ENCODE peak calls at places on chromosomes 11 and 22, in eight cellular contexts. Z is dorsolateral prefrontal cortex, L is osteoblast, S is colonic mucosa, K is neural progenitor cell, C is spleen, T is testis, W is hepatocyte. P is an unnamed sample.

GRCh38 chr11:110311783-110312578 is 15.6 kb upstream of the RDX start:
- DNase-seq in Z (no peak), L (peak), S (no peak), K (no peak), C (no peak), T (no peak), W (no peak), P (no peak)

GRCh38 chr22:41048791-41049717 is 43.3 kb upstream of the EP300 start:
- DNase-seq in Z (no peak), L (peak), S (peak), K (peak), C (peak), T (peak), W (peak), P (peak)

GRCh38 chr11:111331711-111332479 is 33.5 kb downstream of the POU2AF3 start:
- DNase-seq in Z (no peak), L (no peak), S (no peak), K (no peak), C (no peak), T (no peak), W (no peak), P (no peak)

GRCh38 chr11:35994421-35994820 is 50.6 kb downstream of the LDLRAD3 start:
- DNase-seq in Z (no peak), L (no peak), S (no peak), K (no peak), C (no peak), T (no peak), W (no peak), P (no peak)

GRCh38 chr11:1559103-1559951 is 12.7 kb downstream of the DUSP8 start:
- DNase-seq in Z (peak), L (peak), S (peak), K (peak), C (peak), T (peak), W (peak), P (peak)

GRCh38 chr11:69854719-69855118 is 35.5 kb upstream of the FGF3 start:
- DNase-seq in Z (no peak), L (no peak), S (no peak), K (no peak), C (no peak), T (no peak), W (no peak), P (no peak)

GRCh38 chr11:35089724-35090505 is 49.1 kb upstream of the CD44 start:
- DNase-seq in Z (no peak), L (no peak), S (no peak), K (no peak), C (no peak), T (no peak), W (no peak), P (no peak)

GRCh38 chr11:93741882-93742226 is 382 bp downstream of the C11orf54 start:
- DNase-seq in Z (no peak), L (peak), S (peak), K (peak), C (no peak), T (no peak), W (peak), P (no peak)

GRCh38 chr11:128300785-128301184 is 286.6 kb downstream of the ETS1 start:
- DNase-seq in Z (no peak), L (no peak), S (no peak), K (no peak), C (no peak), T (no peak), W (no peak), P (no peak)

GRCh38 chr11:128303383-128303782 is 284.0 kb downstream of the ETS1 start:
- DNase-seq in Z (no peak), L (no peak), S (no peak), K (no peak), C (no peak), T (no peak), W (no peak), P (no peak)

GRCh38 chr11:128305588-128305987 is 281.8 kb downstream of the ETS1 start:
- DNase-seq in Z (no peak), L (no peak), S (no peak), K (no peak), C (no peak), T (no peak), W (no peak), P (no peak)

GRCh38 chr11:128304666-128305485 is 282.5 kb downstream of the ETS1 start:
- DNase-seq in Z (no peak), L (no peak), S (no peak), K (no peak), C (no peak), T (no peak), W (no peak), P (no peak)

GRCh38 chr11:128302425-128303186 is 284.8 kb downstream of the ETS1 start:
- DNase-seq in Z (no peak), L (no peak), S (no peak), K (no peak), C (no peak), T (no peak), W (no peak), P (no peak)
- TF ChIP-seq CTCF in Z (no peak), L (no peak), S (no peak), K (no peak), C (no peak), T (no peak), W (no peak), P (no peak)

DNA sequence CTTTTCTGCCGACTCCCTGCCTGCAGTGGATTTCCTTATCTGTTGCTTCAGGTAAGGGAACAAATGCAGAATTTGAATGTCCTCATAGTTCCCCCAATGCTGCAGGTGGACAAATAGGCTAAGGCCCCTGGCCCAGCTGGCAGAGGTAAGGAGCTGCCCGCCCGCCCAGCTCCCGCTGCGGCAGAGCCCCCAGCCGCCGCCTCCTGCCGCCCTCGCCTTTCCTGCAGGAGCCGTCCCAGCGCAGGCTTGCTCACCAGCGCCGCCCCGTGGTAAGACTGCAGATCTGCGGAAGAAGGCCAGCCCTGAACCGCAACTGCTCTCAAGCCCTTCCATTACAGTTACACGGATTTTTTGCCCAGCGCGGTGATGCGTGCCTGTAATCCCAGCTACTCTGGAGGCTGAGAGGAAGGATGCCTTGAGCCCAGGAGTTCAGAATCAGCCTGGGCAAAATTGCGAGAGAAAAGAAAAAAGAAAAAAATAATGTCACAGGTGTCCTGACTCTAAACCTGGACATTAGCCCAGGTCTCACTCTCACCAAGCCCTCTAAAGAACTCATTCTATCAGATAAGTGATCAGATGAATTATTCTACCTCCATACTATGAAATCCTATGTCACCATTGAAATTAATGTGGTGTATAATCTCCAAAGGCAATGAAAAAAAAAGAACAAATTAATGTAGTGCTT is 51.2 kb upstream of the EMID1 start:
- DNase-seq in Z (peak), L (peak), S (peak), K (peak), C (peak), T (peak), W (peak), P (peak)
- H3K4me3 ChIP-seq in Z (peak), L (peak), S (no peak), K (no peak), C (no peak), T (no peak), W (no peak), P (no peak)

DNA sequence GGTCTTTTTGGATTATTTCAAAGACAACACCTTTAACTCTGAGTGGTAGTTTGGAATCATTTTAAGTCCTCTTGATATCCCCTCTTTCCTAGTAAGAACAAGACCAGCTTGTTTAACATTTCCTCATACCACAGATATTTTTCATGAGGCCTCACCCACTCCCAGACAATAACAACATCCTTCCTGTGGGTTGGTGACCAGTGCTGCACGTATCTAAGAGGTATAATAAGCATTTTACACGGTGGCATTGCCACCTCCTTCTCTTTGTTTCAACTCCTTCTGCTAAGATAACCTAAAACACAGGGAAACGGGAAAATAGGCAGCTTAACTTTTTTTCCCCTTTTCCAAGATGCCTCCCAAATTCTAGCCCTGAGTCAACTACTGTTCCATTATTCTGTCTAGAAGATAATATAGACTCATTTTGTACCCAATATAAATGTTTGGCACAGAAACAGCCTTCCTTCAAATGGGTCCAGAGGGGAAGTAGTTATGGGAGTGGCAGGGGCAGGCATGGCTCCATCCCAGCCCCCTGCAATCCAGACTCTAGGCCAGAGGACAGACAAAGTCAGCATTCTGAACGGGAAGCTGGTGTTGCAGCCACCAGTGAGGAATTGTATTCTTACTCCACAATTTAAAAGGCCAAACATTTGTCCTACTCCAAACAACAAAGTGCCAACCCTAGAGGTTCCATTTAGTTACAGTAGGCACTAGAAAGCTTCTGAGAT is 28.5 kb downstream of the MAML2 start:
- DNase-seq in Z (no peak), L (no peak), S (peak), K (no peak), C (no peak), T (no peak), W (no peak), P (no peak)
- H3K27ac ChIP-seq in Z (peak), L (peak), S (peak), K (no peak), C (peak), T (peak), W (peak), P (peak)

GRCh38 chr11:102368472-102368871 is 21.5 kb downstream of the BIRC2 start:
- DNase-seq in Z (no peak), L (no peak), S (no peak), K (no peak), C (no peak), T (no peak), W (no peak), P (no peak)

GRCh38 chr11:102364991-102365390 is 18.0 kb downstream of the BIRC2 start:
- DNase-seq in Z (no peak), L (no peak), S (no peak), K (no peak), C (no peak), T (no peak), W (no peak), P (no peak)

DNA sequence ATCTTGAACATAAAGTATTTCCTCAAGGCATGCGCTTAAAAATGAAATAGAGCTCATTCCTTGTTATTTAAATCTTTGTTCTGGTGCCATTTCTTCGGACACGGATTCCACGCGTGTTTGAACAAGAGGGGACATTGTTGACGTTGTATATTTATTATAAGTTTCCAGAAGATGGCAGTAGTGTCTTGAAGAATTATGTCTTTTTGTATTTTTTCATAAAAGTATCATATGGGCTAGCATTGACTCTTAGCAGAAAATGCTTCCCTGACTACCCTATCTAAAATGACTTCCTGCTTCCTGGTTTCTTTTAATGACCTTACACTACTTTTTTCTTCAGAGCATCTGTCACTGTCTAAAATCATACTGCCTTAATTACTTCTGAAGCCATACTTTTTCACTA is 20.4 kb downstream of the BIRC2 start:
- DNase-seq in Z (no peak), L (no peak), S (no peak), K (no peak), C (no peak), T (no peak), W (peak), P (no peak)
- TF ChIP-seq CTCF in Z (peak), L (peak), S (no peak), K (peak), C (no peak), T (no peak), W (peak), P (no peak)

DNA sequence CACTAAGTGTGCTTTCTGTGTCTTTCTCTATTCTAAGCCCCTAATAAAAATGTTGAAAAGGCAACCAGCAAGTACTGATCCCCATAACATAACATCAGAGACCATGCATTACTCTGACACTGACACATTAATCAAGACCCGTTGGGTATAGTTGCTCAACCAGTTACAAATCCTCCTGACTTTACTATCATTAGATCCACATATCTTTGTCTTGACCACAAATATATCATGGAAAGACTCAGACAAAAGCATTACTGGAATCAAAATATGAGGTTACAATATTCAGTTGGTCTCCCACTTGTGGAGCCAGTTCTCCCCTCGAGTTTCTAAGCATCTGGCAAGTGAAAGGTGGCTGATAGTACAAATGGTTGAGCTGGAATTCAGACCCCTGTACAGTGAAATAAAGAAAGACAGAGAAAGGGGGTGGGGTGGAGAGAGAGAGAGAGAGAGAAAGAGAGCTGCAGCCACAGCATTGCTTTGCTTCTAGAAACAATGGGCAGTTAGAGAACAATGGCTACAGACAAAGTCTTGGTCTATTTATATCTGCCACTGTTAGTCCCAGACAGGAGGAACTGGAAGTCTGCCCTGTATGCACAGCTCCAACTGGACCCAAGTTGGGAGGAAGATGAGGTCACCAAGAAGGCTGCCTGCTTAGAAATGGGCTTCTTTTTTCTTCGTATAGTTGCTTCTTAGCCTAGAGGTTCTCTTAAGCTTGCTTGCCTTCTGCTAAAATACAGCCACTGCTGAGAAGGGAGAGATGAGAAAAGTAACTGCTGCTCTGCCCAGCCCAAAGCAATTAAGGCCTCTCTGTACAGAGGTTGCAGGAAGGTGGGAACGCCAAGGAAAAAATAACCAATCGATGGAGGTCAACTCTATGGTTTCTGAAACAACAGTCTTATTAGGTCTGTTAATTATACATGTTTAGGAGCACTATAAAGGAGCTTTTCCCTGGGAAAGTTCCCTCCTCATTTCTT is 85.5 kb downstream of the ETS1 start:
- DNase-seq in Z (no peak), L (peak), S (no peak), K (peak), C (no peak), T (peak), W (no peak), P (no peak)
- H3K4me3 ChIP-seq in Z (no peak), L (no peak), S (no peak), K (no peak), C (no peak), T (no peak), W (no peak), P (no peak)

DNA sequence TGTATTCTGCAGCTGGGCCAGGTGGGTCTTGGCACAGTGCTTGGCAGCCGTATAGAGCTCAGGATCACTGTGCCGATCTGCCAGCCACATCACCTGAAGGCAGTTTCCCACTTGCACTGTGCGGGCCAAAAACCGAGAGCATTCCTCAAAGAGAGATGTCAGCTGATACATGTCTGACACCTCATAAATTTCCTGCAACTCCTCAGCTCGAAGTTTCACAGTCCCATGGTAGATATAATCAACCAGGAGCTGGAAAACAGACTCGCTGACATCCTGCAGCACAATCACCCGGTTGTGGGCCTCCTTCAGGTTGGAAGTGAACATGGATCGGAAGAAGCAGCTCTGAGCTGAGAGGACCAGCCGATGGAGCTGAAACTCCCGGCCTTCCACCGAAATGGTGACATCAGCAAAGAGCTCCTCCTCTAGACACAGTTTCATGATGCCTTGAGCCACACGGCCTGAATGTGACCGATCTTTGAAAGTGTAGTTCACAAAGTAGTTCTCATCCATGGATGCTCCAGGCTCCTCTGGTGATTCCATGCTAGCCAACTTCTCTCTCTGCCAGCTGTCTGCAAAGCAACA is 1.2 kb downstream of the KBTBD4 start:
- DNase-seq in Z (no peak), L (peak), S (no peak), K (no peak), C (peak), T (no peak), W (no peak), P (no peak)
- H3K27ac ChIP-seq in Z (peak), L (peak), S (no peak), K (no peak), C (no peak), T (peak), W (peak), P (peak)

GRCh38 chr11:105000167-105000566 is 22.8 kb downstream of the CASP5 start:
- DNase-seq in Z (no peak), L (no peak), S (no peak), K (peak), C (no peak), T (peak), W (no peak), P (no peak)
- TF ChIP-seq CTCF in Z (no peak), L (no peak), S (no peak), K (peak), C (no peak), T (no peak), W (no peak), P (no peak)

GRCh38 chr11:72831521-72832300 is 17.5 kb downstream of the ATG16L2 start:
- DNase-seq in Z (peak), L (peak), S (peak), K (peak), C (peak), T (peak), W (peak), P (peak)

GRCh38 chr11:72834905-72835304 is 20.7 kb downstream of the ATG16L2 start:
- DNase-seq in Z (no peak), L (peak), S (no peak), K (no peak), C (no peak), T (no peak), W (no peak), P (no peak)

GRCh38 chr11:72833792-72834501 is 19.7 kb downstream of the ATG16L2 start:
- DNase-seq in Z (no peak), L (peak), S (no peak), K (peak), C (no peak), T (no peak), W (no peak), P (no peak)

GRCh38 chr11:72833083-72833733 is 19.0 kb downstream of the ATG16L2 start:
- DNase-seq in Z (no peak), L (no peak), S (no peak), K (no peak), C (no peak), T (no peak), W (no peak), P (no peak)

DNA sequence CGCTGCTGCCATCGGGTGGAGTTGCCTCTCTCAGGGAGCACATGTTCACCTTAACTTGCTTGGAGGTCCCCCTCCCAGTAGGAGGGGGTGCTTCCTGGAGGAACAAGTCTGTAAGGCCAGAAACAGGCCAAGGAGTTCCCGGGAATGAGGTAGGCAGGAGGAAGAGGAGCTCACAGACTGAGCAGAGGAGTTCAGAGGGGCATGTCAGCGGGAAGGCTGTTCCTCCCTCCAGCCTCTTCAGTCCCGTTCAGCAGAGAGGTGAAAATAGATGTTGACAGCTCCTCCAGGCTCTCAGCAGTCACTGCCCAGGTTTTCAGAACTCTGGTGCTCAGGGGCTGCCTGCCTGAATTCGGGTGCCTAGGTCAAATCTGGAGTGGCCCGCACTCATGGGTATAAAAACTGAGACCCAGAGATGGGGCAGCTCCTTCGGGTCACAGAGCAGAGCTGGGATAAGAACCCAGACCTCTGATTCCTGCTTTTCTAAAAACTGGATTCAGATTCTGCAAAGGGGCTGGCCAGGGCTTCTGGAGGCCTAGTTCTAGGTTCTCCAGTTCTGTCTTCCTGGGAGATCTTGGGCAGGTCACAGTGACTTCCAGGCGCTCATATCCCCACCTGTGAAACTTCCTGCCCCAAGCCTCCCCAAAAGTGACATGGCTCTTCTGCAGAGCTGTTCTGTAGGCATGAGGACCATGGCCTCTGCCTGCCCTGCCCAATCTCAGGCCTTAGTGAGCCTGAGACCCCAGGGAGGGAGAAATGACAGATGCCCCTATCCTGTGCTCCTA is 18.3 kb downstream of the ATG16L2 start:
- DNase-seq in Z (no peak), L (peak), S (no peak), K (no peak), C (no peak), T (no peak), W (no peak), P (no peak)
- H3K4me3 ChIP-seq in Z (no peak), L (no peak), S (no peak), K (no peak), C (no peak), T (no peak), W (no peak), P (no peak)

P was measured in upper lobe of right lung.